ENCODE peak calls at places on chromosome 16, in four cellular contexts. R is AG10803, Z is nephron progenitor cell, O is fibroblast of mammary gland. H is an unnamed sample.

GRCh38 chr16:709651-710499 is 4.3 kb upstream of the FBXL16 start:
- DNase-seq in R (peak), Z (peak), O (peak), H (peak)

GRCh38 chr16:68400924-68401460 is 47.3 kb downstream of the SMPD3 start:
- DNase-seq in R (no peak), Z (no peak), O (no peak), H (no peak)

GRCh38 chr16:57603110-57604024 is 25.1 kb upstream of the ADGRG1 start:
- DNase-seq in R (no peak), Z (no peak), O (no peak), H (no peak)

GRCh38 chr16:88803264-88803987 is at the start of gene CDT1:
- DNase-seq in R (peak), Z (peak), O (peak), H (no peak)

GRCh38 chr16:4694664-4695451 is 1.5 kb downstream of the NUDT16L1 start:
- DNase-seq in R (peak), Z (no peak), O (no peak), H (no peak)

GRCh38 chr16:73125860-73126259 is 77.9 kb upstream of the ZFHX3 start:
- DNase-seq in R (peak), Z (no peak), O (peak), H (no peak)

GRCh38 chr16:23905027-23905426 is 69.2 kb downstream of the PRKCB start:
- DNase-seq in R (peak), Z (peak), O (no peak), H (no peak)

GRCh38 chr16:46976550-46976949 is 3.1 kb upstream of the DNAJA2 start:
- DNase-seq in R (no peak), Z (no peak), O (no peak), H (no peak)

GRCh38 chr16:87330257-87330624 is 13.0 kb upstream of the C16orf95 start:
- DNase-seq in R (no peak), Z (no peak), O (no peak), H (no peak)

GRCh38 chr16:88715312-88716190 is 9.2 kb downstream of the CTU2 start:
- DNase-seq in R (no peak), Z (no peak), O (peak), H (no peak)

GRCh38 chr16:88478115-88478514 is 25.0 kb downstream of the ZFPM1 start:
- DNase-seq in R (no peak), Z (no peak), O (no peak), H (no peak)

GRCh38 chr16:71360378-71360777 is 1.9 kb downstream of the CALB2 start:
- DNase-seq in R (peak), Z (no peak), O (peak), H (no peak)

GRCh38 chr16:15440852-15441251 is 6.5 kb downstream of the BMERB1 start:
- DNase-seq in R (peak), Z (no peak), O (peak), H (no peak)

GRCh38 chr16:69037373-69038160 is 67.9 kb upstream of the HAS3 start:
- DNase-seq in R (no peak), Z (no peak), O (no peak), H (no peak)

GRCh38 chr16:8660841-8661301 is 13.5 kb upstream of the ABAT start:
- DNase-seq in R (peak), Z (peak), O (peak), H (no peak)

GRCh38 chr16:71855937-71856662 is 10.3 kb downstream of the ATXN1L start:
- DNase-seq in R (no peak), Z (no peak), O (no peak), H (no peak)

GRCh38 chr16:85238233-85238647 is 126.0 kb upstream of the CIBAR2 start:
- DNase-seq in R (peak), Z (peak), O (peak), H (no peak)

GRCh38 chr16:52035406-52035805 is 511.5 kb downstream of the TOX3 start:
- DNase-seq in R (no peak), Z (no peak), O (no peak), H (no peak)

GRCh38 chr16:7086842-7087616 is 245.6 kb upstream of the RBFOX1 start:
- DNase-seq in R (no peak), Z (peak), O (no peak), H (peak)

GRCh38 chr16:81451753-81452680 is 7.4 kb downstream of the CMIP start:
- DNase-seq in R (no peak), Z (no peak), O (no peak), H (no peak)

GRCh38 chr16:89161763-89162162 is 9.8 kb upstream of the CDH15 start:
- DNase-seq in R (no peak), Z (no peak), O (no peak), H (no peak)

GRCh38 chr16:78441298-78441697 is 341.8 kb downstream of the WWOX start:
- DNase-seq in R (no peak), Z (no peak), O (no peak), H (no peak)

GRCh38 chr16:29912087-29912486 is 11.8 kb downstream of the ASPHD1 start:
- DNase-seq in R (no peak), Z (no peak), O (no peak), H (no peak)

GRCh38 chr16:14576532-14576931 is 53.5 kb downstream of the PARN start:
- DNase-seq in R (no peak), Z (no peak), O (no peak), H (no peak)

GRCh38 chr16:4401094-4401501 is 15.3 kb downstream of the CORO7 start:
- DNase-seq in R (no peak), Z (no peak), O (no peak), H (no peak)

GRCh38 chr16:10940501-10941079 is 1.7 kb downstream of the DEXI start:
- DNase-seq in R (no peak), Z (no peak), O (peak), H (no peak)